ENCODE peak calls at places on chromosomes 3 and 15, in six cellular contexts. R is OCI-LY7, P is A549, C is lower lobe of right lung, K is adrenal gland, T is AG04450. J is an unnamed sample.

GRCh38 chr3:168049366-168049974 is 46.3 kb downstream of the GOLIM4 start:
- DNase-seq in R (no peak), P (no peak), C (no peak), K (no peak), T (peak), J (no peak)

GRCh38 chr15:60898896-60899295 is 330.2 kb downstream of the RORA start:
- DNase-seq in R (no peak), P (no peak), C (no peak), K (no peak), T (no peak), J (no peak)

GRCh38 chr3:10198761-10199688 is 34.3 kb downstream of the IRAK2 start:
- DNase-seq in R (peak), P (peak), C (no peak), K (no peak), T (no peak), J (no peak)

GRCh38 chr15:62135532-62136134 is 29.5 kb downstream of the C2CD4B start:
- DNase-seq in R (no peak), P (peak), C (no peak), K (no peak), T (no peak), J (no peak)

GRCh38 chr15:48675436-48675835 is 29.9 kb upstream of the FBN1 start:
- DNase-seq in R (no peak), P (no peak), C (no peak), K (no peak), T (no peak), J (no peak)

GRCh38 chr3:10933958-10934481 is 58.5 kb upstream of the SLC6A1 start:
- DNase-seq in R (no peak), P (peak), C (peak), K (no peak), T (peak), J (no peak)

GRCh38 chr15:38682861-38683260 is 118.2 kb upstream of the RASGRP1 start:
- DNase-seq in R (peak), P (no peak), C (no peak), K (no peak), T (no peak), J (no peak)

GRCh38 chr3:196274585-196274984 is 12.9 kb downstream of the PCYT1A start:
- DNase-seq in R (no peak), P (no peak), C (no peak), K (peak), T (no peak), J (no peak)

GRCh38 chr15:37695719-37696118 is 238.7 kb upstream of the TMCO5A start:
- DNase-seq in R (no peak), P (no peak), C (no peak), K (no peak), T (no peak), J (no peak)

GRCh38 chr15:50363612-50364011 is 8.6 kb upstream of the GABPB1 start:
- DNase-seq in R (no peak), P (no peak), C (no peak), K (no peak), T (no peak), J (no peak)

GRCh38 chr3:45712434-45713110 is 23.4 kb downstream of the SACM1L start:
- DNase-seq in R (no peak), P (no peak), C (no peak), K (no peak), T (no peak), J (no peak)

GRCh38 chr15:63244399-63244798 is 33.0 kb upstream of the APH1B start:
- DNase-seq in R (no peak), P (no peak), C (no peak), K (no peak), T (no peak), J (no peak)

DNA sequence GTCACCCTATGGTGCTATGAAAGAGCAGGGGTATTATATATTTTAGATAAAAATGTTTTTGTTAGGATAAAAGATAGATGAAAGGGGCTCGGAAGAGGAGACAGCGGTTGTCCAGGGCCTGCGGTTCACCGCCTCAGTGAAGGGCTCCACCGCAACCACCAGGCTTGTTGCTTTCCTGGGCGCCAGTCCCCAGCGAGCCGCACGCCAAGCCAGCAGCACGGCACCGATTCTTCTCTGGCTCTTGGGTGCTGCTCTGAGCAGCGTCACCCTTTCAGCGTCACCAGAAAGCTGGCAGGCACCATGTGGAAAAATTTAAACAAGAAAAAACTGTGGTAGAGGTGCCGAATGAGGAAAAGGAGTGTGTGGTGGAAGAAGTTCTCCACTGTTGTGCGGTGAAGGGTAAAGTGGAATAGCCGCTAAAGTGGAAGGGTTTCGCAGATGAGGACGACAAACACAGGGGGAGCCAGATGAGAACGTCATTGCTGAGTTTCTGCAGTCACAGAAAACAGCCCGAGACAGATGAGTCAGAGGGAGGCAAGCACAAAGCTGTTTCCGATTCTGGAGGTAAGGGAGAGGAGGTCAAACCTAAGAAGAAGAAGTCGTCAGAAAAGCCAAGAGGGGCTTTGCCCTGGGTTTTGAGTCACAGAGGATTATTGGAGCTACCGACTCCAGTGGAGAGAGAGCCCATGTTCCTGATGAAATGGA is 569.2 kb downstream of the ZBBX start:
- DNase-seq in R (no peak), P (no peak), C (no peak), K (no peak), T (no peak), J (no peak)
- H3K4me3 ChIP-seq in R (no peak), P (no peak), C (no peak), K (no peak), T (no peak), J (no peak)

GRCh38 chr3:99659965-99660364 is 21.6 kb downstream of the COL8A1 start:
- DNase-seq in R (no peak), P (no peak), C (peak), K (no peak), T (no peak), J (no peak)
- H3K27ac ChIP-seq in R (no peak), P (no peak), C (peak), K (peak), T (no peak), J (no peak)

GRCh38 chr15:25863067-25863967 is at the start of gene ATP10A:
- DNase-seq in R (no peak), P (peak), C (peak), K (no peak), T (no peak), J (no peak)
- TF ChIP-seq CTCF in R (no peak), P (no peak), C (no peak), K (no peak), T (no peak), J (no peak)

GRCh38 chr15:101193781-101194180 is 58.1 kb downstream of the CHSY1 start:
- DNase-seq in R (no peak), P (no peak), C (no peak), K (no peak), T (no peak), J (no peak)
- H3K4me3 ChIP-seq in R (no peak), P (no peak), C (peak), K (no peak), T (no peak), J (no peak)

J was measured in WERI-Rb-1.